ENCODE peak calls at places on chromosomes 2 and 18, in nine cellular contexts. One of them, this sample, is unnamed.

GRCh38 chr2:159516241-159516758 is 100.0 kb downstream of the BAZ2B start:
- DNase-seq in NCI-H82: peak; percentile 85
- DNase-seq in SW 1271: peak; percentile 78
- DNase-seq in Calu3: peak; percentile 37
- DNase-seq in cardiac muscle cell: peak; percentile 38
- DNase-seq in body of pancreas: no peak
- DNase-seq in Panc1: no peak
- DNase-seq in mucosa of descending colon: peak; percentile 51
- DNase-seq in GF-D8: peak; percentile 51
- DNase-seq in this sample: peak; percentile 59

GRCh38 chr2:189960346-189960745 is 102.2 kb downstream of the MSTN start:
- DNase-seq in NCI-H82: no peak
- DNase-seq in SW 1271: no peak
- DNase-seq in Calu3: no peak
- DNase-seq in cardiac muscle cell: no peak
- DNase-seq in body of pancreas: no peak
- DNase-seq in Panc1: no peak
- DNase-seq in mucosa of descending colon: no peak
- DNase-seq in GF-D8: no peak
- DNase-seq in this sample: no peak

GRCh38 chr18:27771571-27771970 is 405.4 kb downstream of the CDH2 start:
- DNase-seq in NCI-H82: no peak
- DNase-seq in SW 1271: no peak
- DNase-seq in Calu3: no peak
- DNase-seq in cardiac muscle cell: no peak
- DNase-seq in body of pancreas: no peak
- DNase-seq in Panc1: no peak
- DNase-seq in mucosa of descending colon: no peak
- DNase-seq in GF-D8: no peak
- DNase-seq in this sample: no peak

GRCh38 chr2:177545981-177546600 is 153.5 kb downstream of the AGPS start:
- DNase-seq in NCI-H82: peak; percentile 66
- DNase-seq in SW 1271: no peak
- DNase-seq in Calu3: no peak
- DNase-seq in cardiac muscle cell: no peak
- DNase-seq in body of pancreas: no peak
- DNase-seq in Panc1: no peak
- DNase-seq in mucosa of descending colon: no peak
- DNase-seq in GF-D8: no peak
- DNase-seq in this sample: no peak

GRCh38 chr2:47056374-47056773 is 98.7 kb downstream of the STPG4 start:
- DNase-seq in NCI-H82: peak; percentile 53
- DNase-seq in SW 1271: no peak
- DNase-seq in Calu3: no peak
- DNase-seq in cardiac muscle cell: peak; percentile 93
- DNase-seq in body of pancreas: no peak
- DNase-seq in Panc1: no peak
- DNase-seq in mucosa of descending colon: no peak
- DNase-seq in GF-D8: no peak
- DNase-seq in this sample: no peak

GRCh38 chr2:3631851-3632659 is 25.9 kb upstream of the ALLC start:
- DNase-seq in NCI-H82: no peak
- DNase-seq in SW 1271: no peak
- DNase-seq in Calu3: no peak
- DNase-seq in cardiac muscle cell: no peak
- DNase-seq in body of pancreas: peak; percentile 8
- DNase-seq in Panc1: no peak
- DNase-seq in mucosa of descending colon: no peak
- DNase-seq in GF-D8: no peak
- DNase-seq in this sample: no peak

GRCh38 chr2:232537079-232537478 is 2.4 kb upstream of the CHRNG start:
- DNase-seq in NCI-H82: peak; percentile 56
- DNase-seq in SW 1271: no peak
- DNase-seq in Calu3: no peak
- DNase-seq in cardiac muscle cell: no peak
- DNase-seq in body of pancreas: no peak
- DNase-seq in Panc1: no peak
- DNase-seq in mucosa of descending colon: peak; percentile 29
- DNase-seq in GF-D8: no peak
- DNase-seq in this sample: no peak

GRCh38 chr2:2253139-2254016 is 77.7 kb downstream of the MYT1L start:
- DNase-seq in NCI-H82: no peak
- DNase-seq in SW 1271: no peak
- DNase-seq in Calu3: no peak
- DNase-seq in cardiac muscle cell: no peak
- DNase-seq in body of pancreas: no peak
- DNase-seq in Panc1: no peak
- DNase-seq in mucosa of descending colon: no peak
- DNase-seq in GF-D8: no peak
- DNase-seq in this sample: no peak

GRCh38 chr2:851078-851477 is 99.6 kb upstream of the SNTG2 start:
- DNase-seq in NCI-H82: no peak
- DNase-seq in SW 1271: no peak
- DNase-seq in Calu3: no peak
- DNase-seq in cardiac muscle cell: no peak
- DNase-seq in body of pancreas: no peak
- DNase-seq in Panc1: no peak
- DNase-seq in mucosa of descending colon: no peak
- DNase-seq in GF-D8: no peak
- DNase-seq in this sample: no peak

GRCh38 chr18:55557211-55557610 is 30.8 kb downstream of the TCF4 start:
- DNase-seq in NCI-H82: no peak
- DNase-seq in SW 1271: no peak
- DNase-seq in Calu3: no peak
- DNase-seq in cardiac muscle cell: no peak
- DNase-seq in body of pancreas: no peak
- DNase-seq in Panc1: no peak
- DNase-seq in mucosa of descending colon: no peak
- DNase-seq in GF-D8: no peak
- DNase-seq in this sample: no peak

GRCh38 chr2:98895901-98896300 is 40.1 kb downstream of the CRACDL start:
- DNase-seq in NCI-H82: no peak
- DNase-seq in SW 1271: no peak
- DNase-seq in Calu3: no peak
- DNase-seq in cardiac muscle cell: no peak
- DNase-seq in body of pancreas: no peak
- DNase-seq in Panc1: no peak
- DNase-seq in mucosa of descending colon: no peak
- DNase-seq in GF-D8: no peak
- DNase-seq in this sample: no peak

GRCh38 chr18:11002796-11003195 is 146.6 kb downstream of the PIEZO2 start:
- DNase-seq in NCI-H82: no peak
- DNase-seq in SW 1271: no peak
- DNase-seq in Calu3: no peak
- DNase-seq in cardiac muscle cell: no peak
- DNase-seq in body of pancreas: no peak
- DNase-seq in Panc1: no peak
- DNase-seq in mucosa of descending colon: no peak
- DNase-seq in GF-D8: no peak
- DNase-seq in this sample: no peak

GRCh38 chr2:69082430-69082997 is 69.5 kb downstream of the ANTXR1 start:
- DNase-seq in NCI-H82: peak; percentile 73
- DNase-seq in SW 1271: peak; percentile 49
- DNase-seq in Calu3: peak; percentile 42
- DNase-seq in cardiac muscle cell: peak; percentile 91
- DNase-seq in body of pancreas: peak; percentile 29
- DNase-seq in Panc1: peak; percentile 78
- DNase-seq in mucosa of descending colon: peak; percentile 54
- DNase-seq in GF-D8: no peak
- DNase-seq in this sample: no peak

GRCh38 chr2:173386441-173387044 is 31.9 kb downstream of the CDCA7 start:
- DNase-seq in NCI-H82: no peak
- DNase-seq in SW 1271: no peak
- DNase-seq in Calu3: no peak
- DNase-seq in cardiac muscle cell: no peak
- DNase-seq in body of pancreas: no peak
- DNase-seq in Panc1: no peak
- DNase-seq in mucosa of descending colon: no peak
- DNase-seq in GF-D8: no peak
- DNase-seq in this sample: no peak

GRCh38 chr18:8871484-8871883 is 166.1 kb downstream of the MTCL1 start:
- DNase-seq in NCI-H82: no peak
- DNase-seq in SW 1271: no peak
- DNase-seq in Calu3: no peak
- DNase-seq in cardiac muscle cell: no peak
- DNase-seq in body of pancreas: no peak
- DNase-seq in Panc1: no peak
- DNase-seq in mucosa of descending colon: no peak
- DNase-seq in GF-D8: no peak
- DNase-seq in this sample: no peak

GRCh38 chr18:24265502-24266064 is 126.7 kb downstream of the CABYR start:
- DNase-seq in NCI-H82: no peak
- DNase-seq in SW 1271: no peak
- DNase-seq in Calu3: no peak
- DNase-seq in cardiac muscle cell: no peak
- DNase-seq in body of pancreas: no peak
- DNase-seq in Panc1: no peak
- DNase-seq in mucosa of descending colon: no peak
- DNase-seq in GF-D8: no peak
- DNase-seq in this sample: no peak

GRCh38 chr2:235011929-235012631 is 60.3 kb downstream of the SH3BP4 start:
- DNase-seq in NCI-H82: peak; percentile 98
- DNase-seq in SW 1271: no peak
- DNase-seq in Calu3: no peak
- DNase-seq in cardiac muscle cell: no peak
- DNase-seq in body of pancreas: no peak
- DNase-seq in Panc1: no peak
- DNase-seq in mucosa of descending colon: no peak
- DNase-seq in GF-D8: no peak
- DNase-seq in this sample: no peak

GRCh38 chr2:134280231-134280630 is 26.4 kb downstream of the MGAT5 start:
- DNase-seq in NCI-H82: peak; percentile 39
- DNase-seq in SW 1271: no peak
- DNase-seq in Calu3: no peak
- DNase-seq in cardiac muscle cell: no peak
- DNase-seq in body of pancreas: no peak
- DNase-seq in Panc1: no peak
- DNase-seq in mucosa of descending colon: no peak
- DNase-seq in GF-D8: no peak
- DNase-seq in this sample: no peak

GRCh38 chr2:47595690-47596089 is 187.3 kb upstream of the MSH6 start:
- DNase-seq in NCI-H82: no peak
- DNase-seq in SW 1271: no peak
- DNase-seq in Calu3: no peak
- DNase-seq in cardiac muscle cell: peak; percentile 15
- DNase-seq in body of pancreas: no peak
- DNase-seq in Panc1: no peak
- DNase-seq in mucosa of descending colon: no peak
- DNase-seq in GF-D8: no peak
- DNase-seq in this sample: no peak

This sample was measured in immature natural killer cell.